ENCODE peak calls at places on chromosomes 5 and 9, in five cellular contexts. T is Calu3, P is astrocyte of the spinal cord, Y is endothelial cell of umbilical vein, F is cardiac fibroblast. R is an unnamed sample.
A peak's percentile ranks its signal among the peaks of the same experiment; 100 is the strongest.

GRCh38 chr9:122158202-122158601 is 1.4 kb downstream of the NDUFA8 start:
- DNase-seq in P (peak; percentile 34), F (peak; percentile 61), T (no peak), Y (peak; percentile 65), R (no peak)

GRCh38 chr9:98007251-98007928 is 24.2 kb downstream of the ANP32B start:
- DNase-seq in T (no peak), F (peak; percentile 44), Y (no peak), P (no peak), R (no peak)

GRCh38 chr5:62386824-62387223 is 16.9 kb downstream of the DIMT1 start:
- DNase-seq in T (no peak), Y (no peak), F (peak; percentile 15), P (no peak), R (no peak)

GRCh38 chr9:119853126-119853525 is 483.9 kb upstream of the BRINP1 start:
- DNase-seq in Y (no peak), F (no peak), T (no peak), P (no peak), R (no peak)

GRCh38 chr9:133684461-133685361 is 48.5 kb downstream of the DBH start:
- DNase-seq in P (no peak), Y (no peak), T (no peak), F (no peak), R (no peak)

GRCh38 chr9:136321561-136321960 is 5.8 kb upstream of the GPSM1 start:
- DNase-seq in Y (no peak), F (no peak), T (no peak), P (no peak), R (no peak)

GRCh38 chr9:116786737-116787136 is 99.6 kb downstream of the TRIM32 start:
- DNase-seq in P (no peak), F (no peak), T (no peak), Y (no peak), R (no peak)

GRCh38 chr5:84392836-84393235 is 8.2 kb upstream of the EDIL3 start:
- DNase-seq in F (no peak), Y (no peak), T (no peak), P (no peak), R (no peak)

GRCh38 chr5:94241288-94241651 is 377.1 kb downstream of the KIAA0825 start:
- DNase-seq in F (peak; percentile 68), Y (no peak), P (peak; percentile 58), T (peak; percentile 11), R (no peak)

GRCh38 chr5:6732634-6733410 is 19.6 kb downstream of the TENT4A start:
- DNase-seq in Y (peak; percentile 87), F (peak; percentile 81), P (peak; percentile 67), T (no peak), R (no peak)

GRCh38 chr5:166720026-166720425 is 1571.4 kb upstream of the WWC1 start:
- DNase-seq in T (no peak), P (peak; percentile 18), F (peak; percentile 2), Y (no peak), R (no peak)

GRCh38 chr9:9117866-9118265 is 1318.3 kb upstream of the DMAC1 start:
- DNase-seq in F (no peak), T (no peak), Y (no peak), P (no peak), R (no peak)

GRCh38 chr5:16461026-16461425 is 4.6 kb downstream of the ZNF622 start:
- DNase-seq in F (peak; percentile 40), T (no peak), Y (no peak), P (peak; percentile 25), R (no peak)

GRCh38 chr9:129331772-129332512 is 153.9 kb upstream of the IER5L start:
- DNase-seq in F (no peak), P (no peak), T (no peak), Y (no peak), R (no peak)

GRCh38 chr9:136624184-136624951 is 38.3 kb upstream of the EGFL7 start:
- DNase-seq in Y (no peak), F (peak; percentile 27), T (no peak), P (no peak), R (no peak)

GRCh38 chr9:74775401-74775800 is 112.3 kb downstream of the TRPM6 start:
- DNase-seq in T (no peak), Y (no peak), P (no peak), F (no peak), R (no peak)

GRCh38 chr5:135587849-135588248 is 9.1 kb upstream of the CXCL14 start:
- DNase-seq in T (no peak), Y (no peak), F (no peak), P (no peak), R (no peak)

GRCh38 chr5:42970636-42971559 is 69.2 kb downstream of the ANXA2R start:
- DNase-seq in T (no peak), P (no peak), Y (no peak), F (peak; percentile 20), R (no peak)

GRCh38 chr9:130058154-130058553 is 4.4 kb downstream of the GPR107 start:
- DNase-seq in Y (no peak), T (no peak), F (no peak), P (no peak), R (no peak)

GRCh38 chr5:145945620-145946111 is 9.3 kb downstream of the SH3RF2 start:
- DNase-seq in T (no peak), Y (no peak), P (no peak), F (no peak), R (no peak)

GRCh38 chr5:57863661-57864060 is 381.1 kb upstream of the ACTBL2 start:
- DNase-seq in F (peak; percentile 16), P (peak; percentile 57), Y (no peak), T (no peak), R (no peak)

GRCh38 chr5:74233571-74233970 is 407.0 kb downstream of the ENC1 start:
- DNase-seq in T (no peak), P (peak; percentile 69), F (peak; percentile 79), Y (peak; percentile 17), R (no peak)

GRCh38 chr5:33794550-33795300 is 97.1 kb downstream of the ADAMTS12 start:
- DNase-seq in Y (peak; percentile 8), T (no peak), P (peak; percentile 55), F (peak; percentile 80), R (no peak)

GRCh38 chr9:131422241-131422792 is 28.4 kb downstream of the PRRC2B start:
- DNase-seq in F (peak; percentile 35), P (no peak), Y (peak; percentile 26), T (peak; percentile 40), R (no peak)

GRCh38 chr5:106739127-106739526 is 931.6 kb downstream of the EFNA5 start:
- DNase-seq in T (no peak), P (no peak), F (no peak), Y (no peak), R (no peak)

DNA sequence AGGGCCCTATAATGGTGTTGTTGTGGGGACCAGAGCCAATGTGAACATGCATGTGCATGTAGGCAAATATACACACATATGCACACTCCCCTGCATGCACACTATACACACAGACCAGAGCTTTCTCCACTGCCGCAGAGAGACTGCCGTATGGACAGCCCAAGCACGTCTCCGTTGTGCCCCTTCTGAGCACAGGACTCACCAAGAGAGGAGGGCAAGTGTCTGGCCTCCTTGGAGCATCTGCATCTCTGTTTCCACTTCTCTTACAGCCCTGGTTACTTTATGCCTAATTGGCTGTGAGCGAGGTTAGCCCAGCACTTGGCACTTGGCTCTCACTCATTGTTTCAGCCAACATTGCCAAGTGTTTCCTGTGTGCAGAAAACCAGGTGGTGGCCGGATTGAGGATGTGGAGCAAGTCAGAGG is 30.4 kb downstream of the CSF2 start:
- DNase-seq in P (no peak), T (no peak), Y (peak; percentile 14), F (peak; percentile 23), R (no peak)
- TF ChIP-seq CTCF in P (no peak), T (no peak), Y (no peak), F (no peak), R (no peak)

GRCh38 chr5:75265731-75266130 is 29.1 kb upstream of the ANKRD31 start:
- DNase-seq in T (no peak), F (peak; percentile 53), P (peak; percentile 44), Y (peak; percentile 28), R (no peak)
- TF ChIP-seq CTCF in T (peak; percentile 43), F (peak; percentile 55), P (peak; percentile 55), Y (no peak), R (peak; percentile 69)

GRCh38 chr5:139138790-139139189 is 59.4 kb downstream of the SIL1 start:
- DNase-seq in Y (peak; percentile 32), F (peak; percentile 43), P (peak; percentile 47), T (peak; percentile 33), R (no peak)

GRCh38 chr5:139138109-139138508 is 60.1 kb downstream of the SIL1 start:
- DNase-seq in P (peak; percentile 13), Y (no peak), F (peak; percentile 38), T (no peak), R (no peak)

GRCh38 chr5:139140631-139141071 is 57.5 kb downstream of the SIL1 start:
- DNase-seq in Y (no peak), T (no peak), P (peak; percentile 59), F (peak; percentile 18), R (no peak)

GRCh38 chr5:139134906-139135305 is 63.3 kb downstream of the SIL1 start:
- DNase-seq in T (no peak), Y (no peak), P (no peak), F (no peak), R (no peak)

GRCh38 chr5:139137703-139138102 is 60.5 kb downstream of the SIL1 start:
- DNase-seq in F (peak; percentile 57), T (peak; percentile 44), P (peak; percentile 32), Y (peak; percentile 51), R (no peak)
- TF ChIP-seq CTCF in F (peak; percentile 42), T (no peak), P (peak; percentile 37), Y (peak; percentile 24), R (peak; percentile 27)

GRCh38 chr5:133896446-133896845 is 72.0 kb downstream of the C5orf15 start:
- DNase-seq in Y (no peak), F (no peak), P (no peak), T (no peak), R (no peak)

GRCh38 chr5:133896873-133897272 is 71.6 kb downstream of the C5orf15 start:
- DNase-seq in Y (no peak), T (no peak), P (no peak), F (no peak), R (no peak)

GRCh38 chr5:133900498-133901270 is 67.7 kb downstream of the C5orf15 start:
- DNase-seq in P (no peak), F (no peak), T (no peak), Y (no peak), R (no peak)

GRCh38 chr5:133897431-133897830 is 71.0 kb downstream of the C5orf15 start:
- DNase-seq in T (no peak), F (no peak), Y (no peak), P (no peak), R (no peak)

GRCh38 chr5:133899506-133899905 is 68.9 kb downstream of the C5orf15 start:
- DNase-seq in F (no peak), Y (no peak), T (no peak), P (no peak), R (no peak)
- TF ChIP-seq CTCF in F (no peak), Y (no peak), T (no peak), P (no peak), R (no peak)

DNA sequence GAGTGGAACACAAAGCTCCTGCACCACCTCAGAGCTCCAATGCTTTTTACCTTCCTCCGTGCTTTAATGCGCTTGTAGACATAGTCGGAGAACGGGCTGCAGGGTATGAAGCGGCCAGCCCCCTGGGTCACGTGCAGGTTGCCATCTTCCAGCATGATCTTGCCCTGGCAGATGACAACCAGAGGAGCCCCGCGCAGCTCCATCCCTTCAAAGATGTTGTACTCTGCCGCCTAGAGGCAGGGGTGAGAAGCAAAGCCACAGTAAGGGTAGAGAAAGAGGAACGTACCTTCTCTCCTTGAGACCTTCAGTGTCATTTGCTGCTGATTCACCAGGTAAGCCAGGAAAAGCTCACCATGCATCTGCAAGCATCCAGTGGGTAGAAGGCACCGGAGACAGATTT is 112.3 kb downstream of the DPYSL3 start:
- DNase-seq in T (peak; percentile 8), P (no peak), Y (no peak), F (no peak), R (no peak)
- TF ChIP-seq CTCF in T (peak; percentile 52), P (peak; percentile 21), Y (no peak), F (no peak), R (no peak)